ENCODE peak calls at places on chromosome 12, in six cellular contexts. One of them, this sample, is unnamed.

GRCh38 chr12:121223283-121223946 is 13.5 kb downstream of the P2RX4 start:
- DNase-seq in iris pigment epithelial cell: no peak
- DNase-seq in K562: no peak
- DNase-seq in IMR-90: no peak
- DNase-seq in H7: peak
- DNase-seq in HuH-7.5: no peak
- DNase-seq in this sample: no peak

GRCh38 chr12:66714709-66715108 is 35.8 kb upstream of the GRIP1 start:
- DNase-seq in HuH-7.5: no peak
- DNase-seq in IMR-90: no peak
- DNase-seq in H7: no peak
- DNase-seq in K562: no peak
- DNase-seq in iris pigment epithelial cell: no peak
- DNase-seq in this sample: no peak

GRCh38 chr12:67541625-67541991 is 106.9 kb upstream of the DYRK2 start:
- DNase-seq in HuH-7.5: no peak
- DNase-seq in H7: no peak
- DNase-seq in K562: no peak
- DNase-seq in iris pigment epithelial cell: no peak
- DNase-seq in IMR-90: no peak
- DNase-seq in this sample: no peak

GRCh38 chr12:95922231-95922630 is 20.2 kb downstream of the CCDC38 start:
- DNase-seq in H7: no peak
- DNase-seq in IMR-90: peak
- DNase-seq in iris pigment epithelial cell: no peak
- DNase-seq in K562: no peak
- DNase-seq in HuH-7.5: no peak
- DNase-seq in this sample: no peak

GRCh38 chr12:105825141-105825540 is 313.6 kb downstream of the NUAK1 start:
- DNase-seq in iris pigment epithelial cell: no peak
- DNase-seq in H7: no peak
- DNase-seq in IMR-90: no peak
- DNase-seq in K562: no peak
- DNase-seq in HuH-7.5: no peak
- DNase-seq in this sample: no peak

GRCh38 chr12:95857799-95858198 is 953 bp upstream of the SNRPF start:
- DNase-seq in H7: peak
- DNase-seq in HuH-7.5: no peak
- DNase-seq in iris pigment epithelial cell: no peak
- DNase-seq in IMR-90: no peak
- DNase-seq in K562: no peak
- DNase-seq in this sample: peak

GRCh38 chr12:59431266-59431665 is 164.6 kb upstream of the SLC16A7 start:
- DNase-seq in K562: no peak
- DNase-seq in IMR-90: peak
- DNase-seq in HuH-7.5: no peak
- DNase-seq in iris pigment epithelial cell: peak
- DNase-seq in H7: no peak
- DNase-seq in this sample: no peak

GRCh38 chr12:124696689-124697476 is 129.5 kb upstream of the NCOR2 start:
- DNase-seq in HuH-7.5: no peak
- DNase-seq in IMR-90: no peak
- DNase-seq in K562: no peak
- DNase-seq in H7: no peak
- DNase-seq in iris pigment epithelial cell: no peak
- DNase-seq in this sample: no peak

GRCh38 chr12:114812858-114813761 is 129.1 kb upstream of the TBX3 start:
- DNase-seq in HuH-7.5: peak
- DNase-seq in H7: peak
- DNase-seq in IMR-90: peak
- DNase-seq in iris pigment epithelial cell: peak
- DNase-seq in K562: no peak
- DNase-seq in this sample: peak

GRCh38 chr12:28604240-28604639 is 414.0 kb downstream of the CCDC91 start:
- DNase-seq in IMR-90: no peak
- DNase-seq in K562: no peak
- DNase-seq in iris pigment epithelial cell: no peak
- DNase-seq in H7: no peak
- DNase-seq in HuH-7.5: no peak
- DNase-seq in this sample: no peak

GRCh38 chr12:22653790-22654189 is 28.8 kb downstream of the ETNK1 start:
- DNase-seq in iris pigment epithelial cell: no peak
- DNase-seq in IMR-90: no peak
- DNase-seq in K562: no peak
- DNase-seq in HuH-7.5: no peak
- DNase-seq in H7: no peak
- DNase-seq in this sample: no peak

GRCh38 chr12:27095346-27095745 is 13.0 kb upstream of the C12orf71 start:
- DNase-seq in IMR-90: no peak
- DNase-seq in iris pigment epithelial cell: no peak
- DNase-seq in K562: no peak
- DNase-seq in HuH-7.5: no peak
- DNase-seq in H7: no peak
- DNase-seq in this sample: no peak

GRCh38 chr12:91985002-91985767 is 160.5 kb downstream of the BTG1 start:
- DNase-seq in IMR-90: peak
- DNase-seq in iris pigment epithelial cell: peak
- DNase-seq in K562: peak
- DNase-seq in H7: no peak
- DNase-seq in HuH-7.5: no peak
- DNase-seq in this sample: no peak

GRCh38 chr12:58668831-58669230 is 251.5 kb downstream of the LRIG3 start:
- DNase-seq in H7: no peak
- DNase-seq in iris pigment epithelial cell: peak
- DNase-seq in K562: no peak
- DNase-seq in HuH-7.5: no peak
- DNase-seq in IMR-90: peak
- DNase-seq in this sample: no peak

GRCh38 chr12:113136128-113136989 is 798 bp upstream of the RASAL1 start:
- DNase-seq in iris pigment epithelial cell: no peak
- DNase-seq in K562: peak
- DNase-seq in H7: peak
- DNase-seq in IMR-90: no peak
- DNase-seq in HuH-7.5: no peak
- DNase-seq in this sample: no peak

GRCh38 chr12:45745861-45746277 is 16.4 kb downstream of the ARID2 start:
- DNase-seq in K562: no peak
- DNase-seq in H7: no peak
- DNase-seq in IMR-90: peak
- DNase-seq in iris pigment epithelial cell: peak
- DNase-seq in HuH-7.5: no peak
- DNase-seq in this sample: no peak

GRCh38 chr12:64392221-64392620 is 1.7 kb upstream of the C12orf56 start:
- DNase-seq in H7: peak
- DNase-seq in K562: peak
- DNase-seq in iris pigment epithelial cell: peak
- DNase-seq in IMR-90: peak
- DNase-seq in HuH-7.5: peak
- DNase-seq in this sample: peak

GRCh38 chr12:2615665-2616387 is 178.9 kb upstream of the FKBP4 start:
- DNase-seq in H7: peak
- DNase-seq in HuH-7.5: no peak
- DNase-seq in K562: no peak
- DNase-seq in IMR-90: peak
- DNase-seq in iris pigment epithelial cell: peak
- DNase-seq in this sample: peak

GRCh38 chr12:118292836-118293235 is 79.9 kb downstream of the TAOK3 start:
- DNase-seq in HuH-7.5: no peak
- DNase-seq in K562: no peak
- DNase-seq in iris pigment epithelial cell: no peak
- DNase-seq in IMR-90: no peak
- DNase-seq in H7: no peak
- DNase-seq in this sample: no peak

GRCh38 chr12:121187501-121187900 is 22.4 kb upstream of the P2RX4 start:
- DNase-seq in HuH-7.5: no peak
- DNase-seq in IMR-90: no peak
- DNase-seq in K562: no peak
- DNase-seq in H7: no peak
- DNase-seq in iris pigment epithelial cell: no peak
- DNase-seq in this sample: no peak

GRCh38 chr12:69648476-69648875 is 37.8 kb upstream of the LRRC10 start:
- DNase-seq in iris pigment epithelial cell: peak
- DNase-seq in IMR-90: peak
- DNase-seq in HuH-7.5: no peak
- DNase-seq in H7: no peak
- DNase-seq in K562: no peak
- DNase-seq in this sample: no peak

GRCh38 chr12:82688035-82688501 is 1.4 kb downstream of the TMTC2 start:
- DNase-seq in iris pigment epithelial cell: peak
- DNase-seq in H7: no peak
- DNase-seq in HuH-7.5: no peak
- DNase-seq in K562: no peak
- DNase-seq in IMR-90: no peak
- DNase-seq in this sample: peak

GRCh38 chr12:103093499-103094106 is 136.1 kb downstream of the ASCL1 start:
- DNase-seq in H7: no peak
- DNase-seq in HuH-7.5: peak
- DNase-seq in IMR-90: no peak
- DNase-seq in K562: no peak
- DNase-seq in iris pigment epithelial cell: no peak
- DNase-seq in this sample: no peak

GRCh38 chr12:112087851-112088250 is 20.7 kb downstream of the NAA25 start:
- DNase-seq in IMR-90: peak
- DNase-seq in HuH-7.5: no peak
- DNase-seq in iris pigment epithelial cell: no peak
- DNase-seq in K562: no peak
- DNase-seq in H7: no peak
- DNase-seq in this sample: no peak

GRCh38 chr12:32467959-32468863 is 68.9 kb downstream of the FGD4 start:
- DNase-seq in K562: no peak
- DNase-seq in HuH-7.5: no peak
- DNase-seq in IMR-90: no peak
- DNase-seq in iris pigment epithelial cell: no peak
- DNase-seq in H7: no peak
- DNase-seq in this sample: no peak

GRCh38 chr12:120290541-120291312 is 976 bp downstream of the RNU4-2 start:
- DNase-seq in K562: no peak
- DNase-seq in iris pigment epithelial cell: no peak
- DNase-seq in H7: peak
- DNase-seq in IMR-90: no peak
- DNase-seq in HuH-7.5: no peak
- DNase-seq in this sample: peak

GRCh38 chr12:31868980-31869379 is 90.2 kb upstream of the RESF1 start:
- DNase-seq in K562: no peak
- DNase-seq in H7: no peak
- DNase-seq in HuH-7.5: no peak
- DNase-seq in iris pigment epithelial cell: peak
- DNase-seq in IMR-90: peak
- DNase-seq in this sample: no peak

GRCh38 chr12:21542412-21542811 is 16.3 kb downstream of the SPX start:
- DNase-seq in HuH-7.5: no peak
- DNase-seq in IMR-90: no peak
- DNase-seq in K562: no peak
- DNase-seq in iris pigment epithelial cell: no peak
- DNase-seq in H7: no peak
- DNase-seq in this sample: no peak

GRCh38 chr12:3537916-3538690 is 47.1 kb downstream of the PRMT8 start:
- DNase-seq in K562: no peak
- DNase-seq in IMR-90: no peak
- DNase-seq in iris pigment epithelial cell: no peak
- DNase-seq in H7: no peak
- DNase-seq in HuH-7.5: no peak
- DNase-seq in this sample: no peak

GRCh38 chr12:66140726-66141125 is 10.2 kb upstream of the LLPH start:
- DNase-seq in iris pigment epithelial cell: no peak
- DNase-seq in IMR-90: no peak
- DNase-seq in HuH-7.5: no peak
- DNase-seq in K562: no peak
- DNase-seq in H7: no peak
- DNase-seq in this sample: no peak

GRCh38 chr12:33226671-33227070 is 212.9 kb downstream of the SYT10 start:
- DNase-seq in IMR-90: no peak
- DNase-seq in K562: no peak
- DNase-seq in HuH-7.5: no peak
- DNase-seq in iris pigment epithelial cell: no peak
- DNase-seq in H7: no peak
- DNase-seq in this sample: no peak